ENCODE peak calls at places on chromosome 4, in six cellular contexts. One of them, this sample, is unnamed.

GRCh38 chr4:99679204-99679603 is 21.6 kb upstream of the C4orf54 start:
- DNase-seq in GM19239: no peak
- DNase-seq in cardiac muscle cell: peak
- DNase-seq in LoVo: no peak
- DNase-seq in stimulated activated CD4-positive, alpha-beta T cell treated with anti-CD3 and anti-CD28 coated beads, Interleukin-4, amount 100 ng/mL, for 4 hours: no peak
- DNase-seq in GM20000: no peak
- DNase-seq in this sample: peak

GRCh38 chr4:67048530-67048929 is 496.8 kb downstream of the CENPC start:
- DNase-seq in GM19239: no peak
- DNase-seq in GM20000: no peak
- DNase-seq in stimulated activated CD4-positive, alpha-beta T cell treated with anti-CD3 and anti-CD28 coated beads, Interleukin-4, amount 100 ng/mL, for 4 hours: no peak
- DNase-seq in cardiac muscle cell: no peak
- DNase-seq in LoVo: no peak
- DNase-seq in this sample: no peak

GRCh38 chr4:14853186-14853946 is 148.9 kb upstream of the CPEB2 start:
- DNase-seq in LoVo: peak
- DNase-seq in stimulated activated CD4-positive, alpha-beta T cell treated with anti-CD3 and anti-CD28 coated beads, Interleukin-4, amount 100 ng/mL, for 4 hours: no peak
- DNase-seq in cardiac muscle cell: no peak
- DNase-seq in GM19239: no peak
- DNase-seq in GM20000: no peak
- DNase-seq in this sample: peak

GRCh38 chr4:103372002-103372558 is 173.9 kb upstream of the CENPE start:
- DNase-seq in LoVo: no peak
- DNase-seq in cardiac muscle cell: no peak
- DNase-seq in GM19239: no peak
- DNase-seq in GM20000: no peak
- DNase-seq in stimulated activated CD4-positive, alpha-beta T cell treated with anti-CD3 and anti-CD28 coated beads, Interleukin-4, amount 100 ng/mL, for 4 hours: no peak
- DNase-seq in this sample: peak

GRCh38 chr4:53599632-53600031 is 8.3 kb upstream of the LNX1 start:
- DNase-seq in GM20000: no peak
- DNase-seq in LoVo: no peak
- DNase-seq in cardiac muscle cell: no peak
- DNase-seq in GM19239: no peak
- DNase-seq in stimulated activated CD4-positive, alpha-beta T cell treated with anti-CD3 and anti-CD28 coated beads, Interleukin-4, amount 100 ng/mL, for 4 hours: no peak
- DNase-seq in this sample: no peak

GRCh38 chr4:155889036-155889793 is 14.3 kb upstream of the TDO2 start:
- DNase-seq in LoVo: peak
- DNase-seq in stimulated activated CD4-positive, alpha-beta T cell treated with anti-CD3 and anti-CD28 coated beads, Interleukin-4, amount 100 ng/mL, for 4 hours: no peak
- DNase-seq in GM19239: peak
- DNase-seq in GM20000: no peak
- DNase-seq in cardiac muscle cell: no peak
- DNase-seq in this sample: peak

GRCh38 chr4:123674752-123675151 is 278.2 kb downstream of the SPRY1 start:
- DNase-seq in LoVo: no peak
- DNase-seq in GM19239: no peak
- DNase-seq in GM20000: no peak
- DNase-seq in cardiac muscle cell: no peak
- DNase-seq in stimulated activated CD4-positive, alpha-beta T cell treated with anti-CD3 and anti-CD28 coated beads, Interleukin-4, amount 100 ng/mL, for 4 hours: no peak
- DNase-seq in this sample: peak

GRCh38 chr4:147003956-147004580 is 58.4 kb upstream of the TTC29 start:
- DNase-seq in LoVo: no peak
- DNase-seq in GM19239: no peak
- DNase-seq in stimulated activated CD4-positive, alpha-beta T cell treated with anti-CD3 and anti-CD28 coated beads, Interleukin-4, amount 100 ng/mL, for 4 hours: no peak
- DNase-seq in GM20000: no peak
- DNase-seq in cardiac muscle cell: no peak
- DNase-seq in this sample: no peak

GRCh38 chr4:61425315-61425714 is 225.2 kb downstream of the ADGRL3 start:
- DNase-seq in GM20000: no peak
- DNase-seq in cardiac muscle cell: no peak
- DNase-seq in GM19239: no peak
- DNase-seq in LoVo: no peak
- DNase-seq in stimulated activated CD4-positive, alpha-beta T cell treated with anti-CD3 and anti-CD28 coated beads, Interleukin-4, amount 100 ng/mL, for 4 hours: no peak
- DNase-seq in this sample: no peak

GRCh38 chr4:111274060-111274459 is 651.2 kb upstream of the PITX2 start:
- DNase-seq in GM20000: no peak
- DNase-seq in stimulated activated CD4-positive, alpha-beta T cell treated with anti-CD3 and anti-CD28 coated beads, Interleukin-4, amount 100 ng/mL, for 4 hours: no peak
- DNase-seq in GM19239: no peak
- DNase-seq in cardiac muscle cell: no peak
- DNase-seq in LoVo: no peak
- DNase-seq in this sample: no peak